ENCODE peak calls at places on chromosomes 1 and 21, in four cellular contexts. L is K562, S is GM12878, G is GM12891. U is an unnamed sample.

GRCh38 chr1:90713741-90714509 is 3.2 kb downstream of the BARHL2 start:
- DNase-seq in L (no peak), S (no peak), G (no peak), U (no peak)

GRCh38 chr1:180269848-180270766 is 40.0 kb downstream of the LHX4 start:
- DNase-seq in L (no peak), S (no peak), G (no peak), U (no peak)

GRCh38 chr1:206722751-206723499 is 38.2 kb downstream of the MAPKAPK2 start:
- DNase-seq in L (no peak), S (no peak), G (no peak), U (no peak)

GRCh38 chr21:46078984-46079356 is 18.9 kb upstream of the COL6A2 start:
- DNase-seq in L (peak; percentile 8), S (no peak), G (peak; percentile 7), U (no peak)

GRCh38 chr1:48232722-48233121 is 10.2 kb downstream of the SLC5A9 start:
- DNase-seq in L (no peak), S (no peak), G (no peak), U (no peak)

GRCh38 chr1:217133958-217134856 is 411.0 kb upstream of the ESRRG start:
- DNase-seq in L (no peak), S (no peak), G (no peak), U (no peak)

GRCh38 chr1:68107771-68108170 is 57.3 kb upstream of the DIRAS3 start:
- DNase-seq in L (no peak), S (no peak), G (no peak), U (no peak)

GRCh38 chr1:119714583-119714982 is 2.8 kb downstream of the PHGDH start:
- DNase-seq in L (no peak), S (no peak), G (no peak), U (peak; percentile 21)

GRCh38 chr1:155062151-155062686 is 1.3 kb upstream of the EFNA4 start:
- DNase-seq in L (no peak), S (no peak), G (no peak), U (no peak)

GRCh38 chr1:58769809-58770345 is 14.0 kb downstream of the JUN start:
- DNase-seq in L (no peak), S (no peak), G (no peak), U (no peak)

GRCh38 chr1:218810336-218810735 is 363.3 kb upstream of the LYPLAL1 start:
- DNase-seq in L (no peak), S (no peak), G (no peak), U (no peak)

GRCh38 chr1:2523191-2523890 is 3.1 kb downstream of the PANK4 start:
- DNase-seq in L (no peak), S (no peak), G (no peak), U (no peak)
- TF ChIP-seq SPI1 in L (no peak), S (no peak), G (no peak), U (no peak)

GRCh38 chr1:165837838-165838364 is 10.5 kb downstream of the UCK2 start:
- DNase-seq in L (no peak), S (no peak), G (no peak), U (no peak)

GRCh38 chr1:165834881-165835280 is 7.5 kb downstream of the UCK2 start:
- DNase-seq in L (no peak), S (no peak), G (no peak), U (no peak)

GRCh38 chr1:165834229-165834628 is 6.8 kb downstream of the UCK2 start:
- DNase-seq in L (no peak), S (no peak), G (no peak), U (no peak)

GRCh38 chr1:165833358-165833757 is 5.9 kb downstream of the UCK2 start:
- DNase-seq in L (no peak), S (no peak), G (no peak), U (no peak)

GRCh38 chr1:165836664-165837482 is 9.5 kb downstream of the UCK2 start:
- DNase-seq in L (peak; percentile 68), S (no peak), G (no peak), U (no peak)
- TF ChIP-seq SPI1 in L (peak; percentile 79), S (no peak), G (no peak), U (peak; percentile 33)

GRCh38 chr1:240737761-240738265 is 125.9 kb upstream of the GREM2 start:
- DNase-seq in L (no peak), S (no peak), G (no peak), U (no peak)

GRCh38 chr1:240739139-240739538 is 127.2 kb upstream of the GREM2 start:
- DNase-seq in L (no peak), S (no peak), G (no peak), U (no peak)

GRCh38 chr1:240739754-240740153 is 127.8 kb upstream of the GREM2 start:
- DNase-seq in L (no peak), S (no peak), G (no peak), U (no peak)

GRCh38 chr1:240734001-240734400 is 122.0 kb upstream of the GREM2 start:
- DNase-seq in L (no peak), S (no peak), G (no peak), U (no peak)

GRCh38 chr1:240737268-240737667 is 125.3 kb upstream of the GREM2 start:
- DNase-seq in L (no peak), S (no peak), G (no peak), U (no peak)
- TF ChIP-seq SPI1 in L (no peak), S (no peak), G (no peak), U (no peak)

DNA sequence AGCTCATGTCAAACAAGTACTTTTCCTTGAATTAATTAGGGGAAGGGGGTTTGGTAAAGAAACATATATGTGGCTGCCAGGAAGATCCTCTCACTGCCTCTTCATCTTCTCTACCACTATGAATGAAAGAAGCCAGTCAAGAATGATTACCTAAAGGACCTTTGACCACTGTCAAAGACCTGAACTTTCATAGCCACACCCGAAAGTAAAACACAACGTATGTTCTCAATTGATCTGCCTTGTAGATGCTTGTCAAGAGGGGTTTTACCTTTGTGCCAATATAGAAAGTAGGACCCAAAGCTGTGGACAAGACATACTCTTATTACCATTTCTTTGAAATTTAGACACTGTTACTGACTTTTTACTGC is 71.7 kb upstream of the HSPA13 start:
- DNase-seq in L (peak; percentile 18), S (peak; percentile 69), G (no peak), U (no peak)
- TF ChIP-seq SPI1 in L (no peak), S (no peak), G (no peak), U (no peak)

GRCh38 chr21:34534522-34534921 is 22.5 kb upstream of the KCNE1 start:
- DNase-seq in L (no peak), S (no peak), G (no peak), U (peak; percentile 54)

GRCh38 chr21:34537838-34538237 is 25.8 kb upstream of the KCNE1 start:
- DNase-seq in L (no peak), S (no peak), G (no peak), U (no peak)

GRCh38 chr21:34536311-34536710 is 24.3 kb upstream of the KCNE1 start:
- DNase-seq in L (no peak), S (no peak), G (no peak), U (no peak)

GRCh38 chr21:34535886-34536285 is 23.9 kb upstream of the KCNE1 start:
- DNase-seq in L (no peak), S (no peak), G (no peak), U (no peak)

GRCh38 chr21:34536820-34537219 is 24.8 kb upstream of the KCNE1 start:
- DNase-seq in L (no peak), S (no peak), G (no peak), U (no peak)
- TF ChIP-seq SPI1 in L (no peak), S (no peak), G (no peak), U (no peak)

GRCh38 chr1:235426143-235426542 is 58.9 kb downstream of the TBCE start:
- DNase-seq in L (no peak), S (no peak), G (no peak), U (no peak)

GRCh38 chr1:235426680-235427079 is 59.5 kb downstream of the TBCE start:
- DNase-seq in L (no peak), S (no peak), G (no peak), U (no peak)

GRCh38 chr1:235429143-235429542 is 61.9 kb downstream of the TBCE start:
- DNase-seq in L (no peak), S (no peak), G (no peak), U (no peak)

GRCh38 chr1:235434001-235434400 is 66.8 kb downstream of the TBCE start:
- DNase-seq in L (no peak), S (no peak), G (no peak), U (no peak)

GRCh38 chr1:235430991-235431390 is 63.8 kb downstream of the TBCE start:
- DNase-seq in L (no peak), S (no peak), G (no peak), U (no peak)
- TF ChIP-seq SPI1 in L (no peak), S (no peak), G (no peak), U (no peak)

U was measured in HL-60.